ENCODE peak calls at places on chromosomes 2 and 18, in nine cellular contexts. O is neuronal stem cell, V is MM.1S, Z is PC-9, H is HepG2, C is K562, A is H9, D is HCT116, N is astrocyte. J is an unnamed sample. For H3K4me1, the result is how much of the 10 kb centered on the place peaks cover.

GRCh38 chr2:68951899-68952298 is 794 bp downstream of the GKN2 start:
- DNase-seq in O (no peak), V (no peak), Z (no peak), H (no peak), C (no peak), A (no peak), D (no peak), N (no peak), J (no peak)

GRCh38 chr2:132651115-132652099 is 18.6 kb downstream of the LYPD1 start:
- DNase-seq in O (no peak), V (peak), Z (no peak), H (peak), C (peak), A (peak), D (peak), N (peak), J (peak)

GRCh38 chr2:73850009-73850408 is 21.2 kb downstream of the STAMBP start:
- DNase-seq in O (no peak), V (no peak), Z (no peak), H (no peak), C (no peak), A (no peak), D (no peak), N (no peak), J (no peak)

GRCh38 chr2:239828192-239828972 is 196.8 kb downstream of the NDUFA10 start:
- DNase-seq in O (no peak), V (no peak), Z (no peak), H (no peak), C (no peak), A (peak), D (no peak), N (no peak), J (no peak)

GRCh38 chr2:182946949-182947348 is 80.5 kb upstream of the FRZB start:
- DNase-seq in O (no peak), V (no peak), Z (no peak), H (no peak), C (no peak), A (no peak), D (no peak), N (peak), J (no peak)

GRCh38 chr18:55735969-55736368 is 148.0 kb upstream of the TCF4 start:
- DNase-seq in O (no peak), V (no peak), Z (no peak), H (no peak), C (no peak), A (no peak), D (no peak), N (no peak), J (no peak)

GRCh38 chr2:124836415-124836814 is 811.3 kb downstream of the CNTNAP5 start:
- DNase-seq in O (no peak), V (no peak), Z (peak), H (no peak), C (no peak), A (no peak), D (no peak), N (peak), J (no peak)

GRCh38 chr2:62956646-62957045 is 94.0 kb upstream of the OTX1 start:
- DNase-seq in O (no peak), V (no peak), Z (no peak), H (no peak), C (no peak), A (no peak), D (no peak), N (no peak), J (no peak)

GRCh38 chr2:12119841-12120240 is 373.4 kb downstream of the LPIN1 start:
- DNase-seq in O (no peak), V (no peak), Z (peak), H (no peak), C (no peak), A (no peak), D (no peak), N (peak), J (peak)

GRCh38 chr2:170022692-170023091 is 155.3 kb upstream of the MYO3B start:
- DNase-seq in O (no peak), V (no peak), Z (no peak), H (no peak), C (no peak), A (no peak), D (no peak), N (peak), J (peak)

GRCh38 chr2:181774601-181775179 is 94.4 kb upstream of the NEUROD1 start:
- DNase-seq in O (no peak), V (peak), Z (peak), H (no peak), C (no peak), A (no peak), D (no peak), N (no peak), J (peak)

GRCh38 chr2:222613715-222614331 is 42.1 kb downstream of the FARSB start:
- DNase-seq in O (peak), V (peak), Z (peak), H (peak), C (peak), A (peak), D (peak), N (peak), J (peak)

GRCh38 chr2:54226224-54226623 is 29.8 kb downstream of the TSPYL6 start:
- DNase-seq in O (no peak), V (no peak), Z (no peak), H (peak), C (no peak), A (no peak), D (no peak), N (no peak), J (no peak)

GRCh38 chr18:55999641-56000040 is 411.6 kb upstream of the TCF4 start:
- DNase-seq in O (no peak), V (no peak), Z (no peak), H (no peak), C (no peak), A (no peak), D (no peak), N (no peak), J (peak)

GRCh38 chr2:200763422-200763821 is 48.3 kb upstream of the BZW1 start:
- DNase-seq in O (no peak), V (no peak), Z (peak), H (no peak), C (no peak), A (no peak), D (no peak), N (peak), J (no peak)

GRCh38 chr2:106108351-106108750 is 85.8 kb downstream of the UXS1 start:
- DNase-seq in O (no peak), V (no peak), Z (no peak), H (no peak), C (no peak), A (no peak), D (no peak), N (no peak), J (peak)

GRCh38 chr18:57422313-57422872 is 12.8 kb upstream of the ONECUT2 start:
- DNase-seq in O (no peak), V (no peak), Z (no peak), H (peak), C (no peak), A (no peak), D (no peak), N (no peak), J (no peak)

GRCh38 chr2:217316743-217317142 is 456.9 kb upstream of the TNP1 start:
- DNase-seq in O (no peak), V (peak), Z (no peak), H (no peak), C (no peak), A (no peak), D (no peak), N (peak), J (peak)

GRCh38 chr2:158667969-158668368 is 127.1 kb upstream of the DAPL1 start:
- DNase-seq in O (no peak), V (no peak), Z (no peak), H (no peak), C (no peak), A (no peak), D (no peak), N (peak), J (peak)

GRCh38 chr2:238834982-238835381 is 12.9 kb upstream of the TWIST2 start:
- DNase-seq in O (no peak), V (no peak), Z (no peak), H (no peak), C (no peak), A (no peak), D (no peak), N (no peak), J (no peak)

GRCh38 chr2:201353116-201353515 is 4.0 kb downstream of the FLACC1 start:
- DNase-seq in O (no peak), V (no peak), Z (no peak), H (no peak), C (no peak), A (no peak), D (no peak), N (peak), J (no peak)

GRCh38 chr18:37393945-37394609 is 171.5 kb downstream of the CELF4 start:
- DNase-seq in O (peak), V (peak), Z (no peak), H (no peak), C (peak), A (peak), D (no peak), N (peak), J (peak)

DNA sequence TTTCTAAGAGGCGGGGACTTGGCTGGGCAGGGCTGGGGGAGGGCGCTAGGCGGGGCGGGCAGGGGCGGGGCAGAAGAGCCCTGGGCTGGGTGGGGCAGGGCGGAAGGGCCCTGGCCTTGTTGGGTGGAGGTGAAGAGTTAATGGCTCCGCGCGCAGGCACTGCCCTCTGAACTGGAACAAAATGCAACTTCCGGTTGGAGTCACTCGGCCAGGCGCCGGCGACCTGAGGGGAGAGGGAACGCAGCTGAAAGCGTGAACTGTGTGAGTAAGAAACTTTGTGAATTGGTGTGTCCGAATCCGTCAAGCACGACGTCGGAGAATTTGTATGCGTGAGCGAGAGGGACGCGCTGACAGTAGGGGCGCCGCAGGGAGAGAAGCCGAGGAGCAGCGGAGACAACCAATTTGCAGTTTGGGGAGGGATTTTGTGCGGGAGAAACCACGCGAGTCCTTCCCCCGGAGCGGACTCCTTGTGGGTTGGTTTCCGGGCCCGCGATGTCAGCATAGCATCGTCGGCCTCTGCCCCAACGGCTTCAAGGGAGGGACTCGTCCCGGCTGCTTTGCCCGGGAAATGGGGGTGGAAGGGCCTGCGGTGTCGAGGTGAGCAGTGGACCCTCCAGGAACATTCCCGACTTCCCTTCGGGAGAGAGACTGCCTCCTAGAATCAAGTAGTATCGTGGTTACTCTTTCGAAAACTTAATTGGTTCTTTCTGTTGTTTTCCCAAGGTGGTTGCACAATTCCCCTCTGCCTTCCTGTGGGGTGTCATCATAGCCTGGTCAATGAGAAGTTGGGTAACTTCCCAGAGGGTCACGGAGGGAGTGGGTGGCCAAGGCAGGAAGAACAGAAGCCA is at the start of gene TANK:
- DNase-seq in O (peak), V (peak), Z (peak), H (peak), C (peak), A (peak), D (peak), N (peak), J (peak)
- H2AFZ ChIP-seq in O (peak), V (peak), Z (peak), H (no peak), C (peak), A (peak), D (peak), N (peak), J (peak)

GRCh38 chr2:134256961-134257360 is 3.1 kb downstream of the MGAT5 start:
- DNase-seq in O (no peak), V (no peak), Z (no peak), H (no peak), C (no peak), A (no peak), D (no peak), N (no peak), J (no peak)
- H3K4me1 ChIP-seq in O (under half), V (half or more), Z (under half), H (under half), C (under half), A (under half), D (under half), N (under half), J (under half)

GRCh38 chr2:223994562-223995162 is 37.4 kb downstream of the MRPL44 start:
- DNase-seq in O (no peak), V (no peak), Z (no peak), H (no peak), C (no peak), A (no peak), D (no peak), N (no peak), J (no peak)

GRCh38 chr2:223995569-223995968 is 38.3 kb downstream of the MRPL44 start:
- DNase-seq in O (no peak), V (no peak), Z (no peak), H (peak), C (peak), A (no peak), D (peak), N (peak), J (peak)

GRCh38 chr2:223999862-224000261 is 39.2 kb downstream of the SERPINE2 start:
- DNase-seq in O (no peak), V (no peak), Z (no peak), H (no peak), C (no peak), A (no peak), D (no peak), N (no peak), J (no peak)

GRCh38 chr2:223997938-223998337 is 40.7 kb downstream of the MRPL44 start:
- DNase-seq in O (no peak), V (no peak), Z (no peak), H (peak), C (no peak), A (no peak), D (no peak), N (peak), J (peak)

DNA sequence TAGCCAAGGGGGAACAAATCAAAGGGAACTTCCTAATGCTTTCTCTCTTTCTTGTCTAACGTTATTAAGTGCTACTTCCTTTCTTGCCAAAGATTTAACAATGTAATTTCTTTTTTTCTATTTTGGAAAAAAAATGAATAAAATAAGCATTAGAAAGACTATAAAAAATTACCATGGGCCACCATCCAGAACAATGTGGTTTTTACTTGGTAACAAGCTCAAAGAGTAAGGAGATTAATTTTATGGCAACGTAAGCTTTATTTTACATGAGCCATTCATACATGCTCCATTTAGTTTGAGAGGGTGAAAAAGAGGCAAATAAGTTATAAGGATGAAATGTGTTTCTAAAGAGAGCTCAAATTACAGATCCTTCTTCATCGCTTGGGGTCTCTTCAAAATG is 40.1 kb downstream of the SERPINE2 start:
- DNase-seq in O (no peak), V (no peak), Z (no peak), H (no peak), C (no peak), A (no peak), D (no peak), N (peak), J (no peak)
- H2AFZ ChIP-seq in O (no peak), V (no peak), Z (no peak), H (no peak), C (no peak), A (no peak), D (no peak), N (no peak), J (no peak)

GRCh38 chr2:9310390-9310789 is 103.8 kb downstream of the ASAP2 start:
- DNase-seq in O (no peak), V (no peak), Z (peak), H (no peak), C (peak), A (no peak), D (no peak), N (peak), J (peak)

GRCh38 chr2:9306910-9307309 is 100.3 kb downstream of the ASAP2 start:
- DNase-seq in O (no peak), V (peak), Z (no peak), H (no peak), C (no peak), A (no peak), D (no peak), N (no peak), J (no peak)

GRCh38 chr2:9309147-9309546 is 102.5 kb downstream of the ASAP2 start:
- DNase-seq in O (no peak), V (no peak), Z (no peak), H (no peak), C (no peak), A (no peak), D (no peak), N (no peak), J (no peak)

GRCh38 chr2:9308186-9308955 is 101.8 kb downstream of the ASAP2 start:
- DNase-seq in O (no peak), V (no peak), Z (no peak), H (no peak), C (no peak), A (no peak), D (no peak), N (peak), J (peak)

GRCh38 chr2:9307505-9307904 is 100.9 kb downstream of the ASAP2 start:
- DNase-seq in O (no peak), V (peak), Z (no peak), H (no peak), C (no peak), A (no peak), D (no peak), N (no peak), J (no peak)
- H3K4me1 ChIP-seq in O (under half), V (under half), Z (under half), H (under half), C (under half), A (under half), D (under half), N (under half), J (under half)

GRCh38 chr2:35794766-35795448 is 560.7 kb upstream of the CRIM1 start:
- DNase-seq in O (no peak), V (no peak), Z (no peak), H (no peak), C (no peak), A (no peak), D (no peak), N (no peak), J (no peak)
- H2AFZ ChIP-seq in O (no peak), V (no peak), Z (no peak), H (no peak), C (no peak), A (no peak), D (no peak), N (no peak), J (no peak)

DNA sequence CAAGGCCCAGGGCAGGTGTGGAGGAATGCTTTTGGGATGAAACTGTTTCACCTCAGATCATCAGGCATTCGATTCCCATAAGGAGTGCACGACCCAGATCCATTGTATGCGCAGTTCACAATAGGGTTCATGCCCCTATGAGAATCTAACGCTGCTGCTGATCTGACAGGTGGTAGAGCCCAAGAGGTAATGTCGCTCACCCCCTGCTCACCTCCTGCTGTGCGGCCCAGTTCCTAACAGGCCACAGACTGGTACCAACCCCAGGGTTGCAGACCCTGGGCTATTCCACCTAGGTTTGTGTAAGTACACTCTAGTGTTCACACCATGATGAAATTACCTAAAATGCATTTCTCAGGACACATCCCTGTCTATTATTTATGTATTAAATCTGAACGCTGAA is 72.5 kb downstream of the COPS8 start:
- DNase-seq in O (no peak), V (no peak), Z (no peak), H (no peak), C (no peak), A (no peak), D (no peak), N (no peak), J (no peak)
- H3K4me1 ChIP-seq in O (under half), V (under half), Z (under half), H (under half), C (under half), A (under half), D (under half), N (under half), J (under half)

GRCh38 chr2:145277922-145278321 is 758.0 kb upstream of the ZEB2 start:
- DNase-seq in O (no peak), V (no peak), Z (no peak), H (no peak), C (no peak), A (no peak), D (no peak), N (peak), J (peak)

GRCh38 chr2:145286716-145287115 is 766.8 kb upstream of the ZEB2 start:
- DNase-seq in O (no peak), V (no peak), Z (no peak), H (no peak), C (no peak), A (no peak), D (no peak), N (no peak), J (no peak)

GRCh38 chr2:145284551-145284950 is 764.6 kb upstream of the ZEB2 start:
- DNase-seq in O (no peak), V (no peak), Z (no peak), H (no peak), C (no peak), A (no peak), D (no peak), N (no peak), J (peak)

GRCh38 chr2:145287686-145288085 is 767.8 kb upstream of the ZEB2 start:
- DNase-seq in O (no peak), V (no peak), Z (no peak), H (no peak), C (no peak), A (no peak), D (no peak), N (no peak), J (peak)

DNA sequence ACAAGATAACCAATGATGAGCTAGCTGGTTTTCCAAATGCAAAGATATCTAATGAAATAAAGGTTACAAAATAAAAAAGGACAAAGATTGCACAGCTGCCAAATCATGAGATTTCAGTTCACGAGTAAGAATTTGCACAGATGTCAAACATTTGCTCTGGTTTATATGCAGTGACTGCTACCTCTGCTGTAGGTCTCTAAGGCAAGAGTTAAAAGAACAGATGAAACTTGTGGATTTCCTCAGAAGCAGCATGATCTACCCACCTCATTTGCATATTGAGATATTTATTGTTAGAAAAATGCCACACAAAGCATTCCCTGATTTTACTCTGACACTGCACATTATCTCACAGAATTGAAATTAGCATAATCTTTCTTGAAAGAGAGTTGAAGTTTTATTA is 763.2 kb upstream of the ZEB2 start:
- DNase-seq in O (no peak), V (peak), Z (no peak), H (no peak), C (no peak), A (no peak), D (no peak), N (no peak), J (no peak)
- H2AFZ ChIP-seq in O (no peak), V (no peak), Z (no peak), H (no peak), C (no peak), A (no peak), D (no peak), N (no peak), J (no peak)

DNA sequence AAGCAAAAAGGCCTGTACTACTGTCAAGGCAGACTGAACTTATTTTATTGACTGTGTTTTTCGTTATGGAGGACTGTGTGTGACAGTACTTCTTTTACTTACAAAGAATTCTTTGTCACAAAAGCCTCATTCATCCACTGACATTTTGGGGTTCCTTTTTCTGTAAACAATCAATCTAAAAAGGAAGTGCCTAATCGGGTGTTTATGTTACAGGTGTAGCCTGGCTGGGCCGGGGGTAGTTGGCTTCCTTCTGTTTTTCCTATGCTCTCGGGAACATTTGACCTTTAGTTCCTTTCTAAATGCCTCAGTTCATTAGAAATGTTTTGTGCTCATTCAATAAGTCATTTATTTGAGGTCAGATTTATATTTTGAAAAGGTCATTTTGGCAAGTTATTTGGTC is 8.3 kb downstream of the ZCCHC2 start:
- DNase-seq in O (no peak), V (no peak), Z (no peak), H (no peak), C (no peak), A (no peak), D (no peak), N (no peak), J (no peak)
- H3K4me1 ChIP-seq in O (under half), V (under half), Z (under half), H (half or more), C (under half), A (under half), D (under half), N (under half), J (under half)